ENCODE peak calls at places on chromosomes 7 and 10, in nine cellular contexts. U is AG09319; R is naive thymus-derived CD8-positive, alpha-beta T cell; F is astrocyte of the cerebellum; H is NCI-H510A; S is T-helper 2 cell; Z is stimulated activated CD4-positive, alpha-beta T cell treated with anti-CD3 and anti-CD28 coated beads, Interleukin-12 subunit alpha, Interleukin-12 subunit beta, amount 100 ng/mL, for 24 hours; M is T-helper 9 cell; C is GM13977. I is an unnamed sample.

GRCh38 chr7:150365673-150366398 is 2.8 kb upstream of the REPIN1 start:
- DNase-seq in M (no peak), H (no peak), U (no peak), C (no peak), F (no peak), Z (no peak), R (no peak), S (no peak), I (no peak)

GRCh38 chr10:964321-964987 is 23.8 kb upstream of the GTPBP4 start:
- DNase-seq in U (no peak), C (no peak), R (no peak), Z (no peak), F (no peak), M (no peak), H (no peak), S (no peak), I (no peak)

GRCh38 chr7:130963349-130963748 is 229.3 kb upstream of the KLF14 start:
- DNase-seq in C (no peak), S (no peak), F (no peak), Z (no peak), M (no peak), H (no peak), U (no peak), R (no peak), I (no peak)

GRCh38 chr10:113866551-113867394 is 12.3 kb downstream of the NHLRC2 start:
- DNase-seq in H (no peak), R (no peak), M (no peak), Z (no peak), C (no peak), F (no peak), U (no peak), S (no peak), I (no peak)

GRCh38 chr7:47973739-47974138 is 5.7 kb downstream of the HUS1 start:
- DNase-seq in S (no peak), U (no peak), R (no peak), C (no peak), M (no peak), F (no peak), Z (no peak), H (no peak), I (no peak)

GRCh38 chr10:132065491-132066105 is at the start of gene JAKMIP3:
- DNase-seq in Z (no peak), M (no peak), F (peak), U (peak), R (no peak), H (no peak), C (no peak), S (no peak), I (no peak)

GRCh38 chr7:47516985-47517590 is 64.8 kb downstream of the TNS3 start:
- DNase-seq in R (no peak), F (peak), C (no peak), Z (no peak), H (peak), M (no peak), U (no peak), S (no peak), I (no peak)

GRCh38 chr10:106547047-106547635 is 617.4 kb downstream of the SORCS1 start:
- DNase-seq in C (no peak), F (no peak), R (no peak), M (no peak), U (no peak), H (no peak), S (no peak), Z (no peak), I (no peak)

GRCh38 chr7:141641876-141642275 is 60.1 kb downstream of the DENND11 start:
- DNase-seq in R (no peak), H (no peak), U (no peak), F (no peak), Z (no peak), C (no peak), M (no peak), S (no peak), I (no peak)

GRCh38 chr10:93218386-93218785 is 144.7 kb downstream of the CYP26A1 start:
- DNase-seq in R (no peak), S (no peak), H (no peak), U (no peak), F (no peak), Z (no peak), M (no peak), C (no peak), I (no peak)

GRCh38 chr10:131792011-131792651 is 108.7 kb upstream of the PPP2R2D start:
- DNase-seq in S (no peak), Z (no peak), F (no peak), U (no peak), R (no peak), H (no peak), C (no peak), M (no peak), I (no peak)

GRCh38 chr10:78405231-78405630 is 371.6 kb downstream of the RPS24 start:
- DNase-seq in M (no peak), S (no peak), R (no peak), U (no peak), F (no peak), H (no peak), Z (no peak), C (no peak), I (no peak)

GRCh38 chr7:35037526-35038339 is 448 bp upstream of the DPY19L1 start:
- DNase-seq in U (peak), R (peak), F (peak), H (peak), M (peak), S (peak), C (peak), Z (peak), I (peak)

GRCh38 chr7:92833024-92833765 is 3.2 kb downstream of the CDK6 start:
- DNase-seq in C (peak), R (peak), H (peak), S (peak), M (peak), F (no peak), Z (peak), U (no peak), I (peak)

GRCh38 chr7:138861051-138861450 is 63.1 kb upstream of the ATP6V0A4 start:
- DNase-seq in Z (no peak), F (no peak), C (no peak), U (no peak), R (no peak), S (no peak), H (no peak), M (no peak), I (no peak)

GRCh38 chr10:15344876-15345285 is 26.2 kb downstream of the FAM171A1 start:
- DNase-seq in S (no peak), U (no peak), Z (no peak), R (no peak), H (no peak), C (no peak), M (no peak), F (peak), I (no peak)

GRCh38 chr10:62839595-62839994 is 23.4 kb upstream of the EGR2 start:
- DNase-seq in Z (no peak), C (no peak), R (no peak), H (no peak), M (no peak), S (no peak), F (no peak), U (no peak), I (no peak)

GRCh38 chr10:35635576-35635975 is 6.5 kb downstream of the FZD8 start:
- DNase-seq in F (peak), H (no peak), S (peak), U (no peak), M (peak), R (peak), C (peak), Z (no peak), I (no peak)

GRCh38 chr10:79490400-79491081 is 21.8 kb upstream of the EIF5AL1 start:
- DNase-seq in Z (no peak), U (no peak), M (no peak), F (peak), R (no peak), C (peak), H (peak), S (no peak), I (no peak)

GRCh38 chr10:54124209-54124890 is 676.7 kb downstream of the PCDH15 start:
- DNase-seq in S (no peak), C (no peak), U (no peak), Z (no peak), M (no peak), F (no peak), H (no peak), R (no peak), I (no peak)

GRCh38 chr7:102009628-102010027 is 192.2 kb downstream of the CUX1 start:
- DNase-seq in U (no peak), M (no peak), F (no peak), C (no peak), R (no peak), Z (no peak), H (no peak), S (no peak), I (no peak)

GRCh38 chr7:14040528-14040927 is 51.1 kb upstream of the ETV1 start:
- DNase-seq in H (no peak), M (no peak), Z (no peak), U (no peak), R (no peak), S (no peak), F (no peak), C (no peak), I (no peak)

GRCh38 chr7:123748171-123748733 is 551 bp downstream of the WASL start:
- DNase-seq in U (no peak), M (peak), R (no peak), S (peak), F (no peak), C (peak), Z (peak), H (no peak), I (peak)

GRCh38 chr10:117720931-117721826 is 178.6 kb downstream of the EMX2 start:
- DNase-seq in U (no peak), H (no peak), C (no peak), R (no peak), M (no peak), F (no peak), Z (no peak), S (no peak), I (no peak)

GRCh38 chr7:113389247-113389646 is 270.9 kb upstream of the SMIM30 start:
- DNase-seq in H (no peak), R (no peak), S (no peak), C (no peak), U (no peak), F (no peak), M (no peak), Z (no peak), I (no peak)

GRCh38 chr7:151905322-151905721 is 28.4 kb upstream of the PRKAG2 start:
- DNase-seq in H (no peak), U (no peak), S (no peak), F (no peak), M (no peak), Z (no peak), C (no peak), R (no peak), I (no peak)

GRCh38 chr10:17588420-17588819 is 28.8 kb downstream of the HACD1 start:
- DNase-seq in M (no peak), C (no peak), U (no peak), S (no peak), Z (no peak), H (no peak), F (no peak), R (no peak), I (no peak)

GRCh38 chr10:35563266-35563891 is 41.8 kb upstream of the GJD4 start:
- DNase-seq in R (peak), Z (peak), S (peak), H (no peak), F (no peak), M (peak), U (peak), C (peak), I (no peak)

GRCh38 chr7:112411186-112411795 is 39.0 kb upstream of the IFRD1 start:
- DNase-seq in U (no peak), M (no peak), C (no peak), F (peak), S (no peak), Z (no peak), H (no peak), R (no peak), I (no peak)